ENCODE peak calls at places on chromosome 1, in eight cellular contexts. F is putamen, B is sigmoid colon, R is NCI-H510A treated with DMSO at 0.1 percent for 48 hours, O is bronchial epithelial cell, D is GM04504, U is memory B cell, Y is foreskin fibroblast. K is an unnamed sample.

GRCh38 chr1:163673076-163673475 is 351.3 kb downstream of the NUF2 start:
- DNase-seq in O (no peak), U (no peak), D (no peak), Y (peak), B (no peak), R (no peak), F (no peak), K (no peak)

GRCh38 chr1:192167941-192168685 is 9.9 kb downstream of the RGS18 start:
- DNase-seq in F (no peak), U (no peak), B (no peak), Y (peak), O (peak), R (no peak), D (no peak), K (no peak)

GRCh38 chr1:207027221-207027777 is 5.3 kb downstream of the C1orf116 start:
- DNase-seq in O (peak), U (no peak), B (no peak), D (no peak), F (no peak), Y (peak), R (no peak), K (no peak)

GRCh38 chr1:47791879-47792608 is 205.1 kb downstream of the TRABD2B start:
- DNase-seq in D (no peak), B (no peak), R (no peak), Y (no peak), F (no peak), O (peak), U (no peak), K (no peak)

GRCh38 chr1:162627662-162628296 is 4.5 kb upstream of the DDR2 start:
- DNase-seq in B (no peak), Y (peak), O (peak), U (no peak), D (no peak), R (peak), F (no peak), K (no peak)

GRCh38 chr1:46118856-46119255 is 13.6 kb downstream of the PIK3R3 start:
- DNase-seq in D (no peak), U (no peak), O (no peak), F (no peak), R (no peak), Y (no peak), B (no peak), K (no peak)

GRCh38 chr1:41434748-41435449 is 49.6 kb downstream of the EDN2 start:
- DNase-seq in F (no peak), D (no peak), Y (no peak), O (no peak), B (no peak), R (no peak), U (no peak), K (no peak)

GRCh38 chr1:192439373-192440025 is 122.7 kb downstream of the RGS21 start:
- DNase-seq in Y (peak), R (no peak), U (no peak), F (no peak), D (no peak), B (no peak), O (peak), K (no peak)

GRCh38 chr1:54415986-54416385 is 9.8 kb upstream of the SSBP3 start:
- DNase-seq in D (no peak), B (no peak), F (peak), R (no peak), O (no peak), U (no peak), Y (no peak), K (no peak)

GRCh38 chr1:184162266-184162665 is 110.7 kb downstream of the TSEN15 start:
- DNase-seq in U (no peak), B (no peak), R (no peak), Y (no peak), D (no peak), F (no peak), O (no peak), K (no peak)

GRCh38 chr1:46219551-46220520 is 16.7 kb downstream of the LURAP1 start:
- DNase-seq in B (no peak), O (no peak), Y (no peak), F (no peak), R (no peak), U (no peak), D (no peak), K (no peak)

GRCh38 chr1:53378061-53378460 is 50.2 kb upstream of the LRP8 start:
- DNase-seq in Y (no peak), O (no peak), F (no peak), B (peak), U (no peak), D (no peak), R (no peak), K (no peak)